ENCODE peak calls at places on chromosome 17, in seven cellular contexts. Z is left ventricle myocardium inferior, Y is heart left ventricle, G is brain microvascular endothelial cell, J is bronchial epithelial cell, N is MM.1S, B is LNCaP clone FGC. F is an unnamed sample.

GRCh38 chr17:82020874-82021727 is 1.6 kb downstream of the CENPX start:
- DNase-seq in Z (peak; percentile 72), Y (peak; percentile 73), G (peak; percentile 59), J (peak; percentile 58), N (peak; percentile 54), B (peak; percentile 38), F (peak; percentile 79)

GRCh38 chr17:9937164-9937835 is 32.2 kb upstream of the RCVRN start:
- DNase-seq in Z (peak; percentile 83), Y (peak; percentile 43), G (no peak), J (no peak), N (no peak), B (peak; percentile 81), F (no peak)

GRCh38 chr17:56593741-56594527 is 435 bp downstream of the NOG start:
- DNase-seq in Z (peak; percentile 59), Y (peak; percentile 48), G (peak; percentile 26), J (peak; percentile 44), N (peak; percentile 67), B (peak; percentile 2), F (peak; percentile 68)

GRCh38 chr17:15744091-15744676 is 12.1 kb downstream of the TBC1D26 start:
- DNase-seq in Z (no peak), Y (no peak), G (no peak), J (no peak), N (no peak), B (no peak), F (no peak)

GRCh38 chr17:42312285-42313130 is 24.2 kb downstream of the STAT5A start:
- DNase-seq in Z (peak; percentile 88), Y (peak; percentile 87), G (peak; percentile 52), J (peak; percentile 55), N (peak; percentile 60), B (peak; percentile 18), F (peak; percentile 58)

GRCh38 chr17:55437165-55437605 is 15.6 kb upstream of the MMD start:
- DNase-seq in Z (no peak), Y (no peak), G (no peak), J (no peak), N (peak; percentile 59), B (no peak), F (no peak)

GRCh38 chr17:56925088-56925487 is 11.2 kb upstream of the TRIM25 start:
- DNase-seq in Z (no peak), Y (no peak), G (no peak), J (no peak), N (no peak), B (no peak), F (no peak)

GRCh38 chr17:21452377-21453143 is 76.4 kb downstream of the KCNJ12 start:
- DNase-seq in Z (peak; percentile 49), Y (peak; percentile 58), G (peak; percentile 59), J (peak; percentile 53), N (no peak), B (no peak), F (peak; percentile 12)

GRCh38 chr17:57577751-57578607 is 167.1 kb downstream of the CCDC182 start:
- DNase-seq in Z (peak; percentile 35), Y (no peak), G (peak; percentile 53), J (peak; percentile 53), N (no peak), B (no peak), F (peak; percentile 90)

GRCh38 chr17:75722076-75722475 is 817 bp downstream of the ITGB4 start:
- DNase-seq in Z (no peak), Y (no peak), G (no peak), J (no peak), N (no peak), B (no peak), F (peak; percentile 32)

GRCh38 chr17:39659286-39660010 is 5.7 kb upstream of the TCAP start:
- DNase-seq in Z (no peak), Y (peak; percentile 44), G (no peak), J (no peak), N (no peak), B (no peak), F (no peak)

GRCh38 chr17:74737299-74738050 is 419 bp downstream of the RAB37 start:
- DNase-seq in Z (no peak), Y (no peak), G (no peak), J (no peak), N (peak; percentile 49), B (no peak), F (no peak)

GRCh38 chr17:35630530-35631148 is 43.5 kb downstream of the AP2B1 start:
- DNase-seq in Z (no peak), Y (no peak), G (peak; percentile 55), J (peak; percentile 91), N (no peak), B (no peak), F (peak; percentile 32)

GRCh38 chr17:1800240-1800639 is 29.5 kb downstream of the SMYD4 start:
- DNase-seq in Z (peak; percentile 57), Y (no peak), G (no peak), J (no peak), N (no peak), B (no peak), F (no peak)

GRCh38 chr17:48613862-48614694 is 1.0 kb downstream of the HOXB8 start:
- DNase-seq in Z (no peak), Y (no peak), G (no peak), J (no peak), N (no peak), B (no peak), F (no peak)

GRCh38 chr17:13995856-13996635 is 73.3 kb upstream of the COX10 start:
- DNase-seq in Z (no peak), Y (no peak), G (no peak), J (no peak), N (no peak), B (no peak), F (no peak)

GRCh38 chr17:41420134-41420533 is 4.3 kb downstream of the KRT37 start:
- DNase-seq in Z (no peak), Y (no peak), G (no peak), J (peak; percentile 92), N (no peak), B (no peak), F (peak; percentile 62)

GRCh38 chr17:7992516-7992915 is 9.9 kb upstream of the GUCY2D start:
- DNase-seq in Z (no peak), Y (no peak), G (peak; percentile 38), J (peak; percentile 99), N (no peak), B (no peak), F (peak; percentile 43)

GRCh38 chr17:44547625-44548297 is 9.5 kb upstream of the FZD2 start:
- DNase-seq in Z (no peak), Y (peak; percentile 29), G (no peak), J (no peak), N (no peak), B (no peak), F (no peak)

GRCh38 chr17:59361916-59362810 is 30.7 kb downstream of the YPEL2 start:
- DNase-seq in Z (no peak), Y (no peak), G (peak; percentile 87), J (peak; percentile 38), N (peak; percentile 60), B (no peak), F (peak; percentile 56)

GRCh38 chr17:21363776-21364642 is 12.1 kb upstream of the KCNJ12 start:
- DNase-seq in Z (no peak), Y (no peak), G (no peak), J (no peak), N (no peak), B (no peak), F (no peak)

GRCh38 chr17:50687200-50688066 is 20.3 kb downstream of the ANKRD40 start:
- DNase-seq in Z (no peak), Y (no peak), G (no peak), J (no peak), N (no peak), B (no peak), F (peak; percentile 62)

GRCh38 chr17:31559647-31560501 is 168.4 kb downstream of the RAB11FIP4 start:
- DNase-seq in Z (no peak), Y (peak; percentile 30), G (peak; percentile 9), J (no peak), N (no peak), B (no peak), F (no peak)

GRCh38 chr17:54270499-54270898 is 447.8 kb downstream of the KIF2B start:
- DNase-seq in Z (no peak), Y (no peak), G (no peak), J (peak; percentile 96), N (no peak), B (no peak), F (no peak)

DNA sequence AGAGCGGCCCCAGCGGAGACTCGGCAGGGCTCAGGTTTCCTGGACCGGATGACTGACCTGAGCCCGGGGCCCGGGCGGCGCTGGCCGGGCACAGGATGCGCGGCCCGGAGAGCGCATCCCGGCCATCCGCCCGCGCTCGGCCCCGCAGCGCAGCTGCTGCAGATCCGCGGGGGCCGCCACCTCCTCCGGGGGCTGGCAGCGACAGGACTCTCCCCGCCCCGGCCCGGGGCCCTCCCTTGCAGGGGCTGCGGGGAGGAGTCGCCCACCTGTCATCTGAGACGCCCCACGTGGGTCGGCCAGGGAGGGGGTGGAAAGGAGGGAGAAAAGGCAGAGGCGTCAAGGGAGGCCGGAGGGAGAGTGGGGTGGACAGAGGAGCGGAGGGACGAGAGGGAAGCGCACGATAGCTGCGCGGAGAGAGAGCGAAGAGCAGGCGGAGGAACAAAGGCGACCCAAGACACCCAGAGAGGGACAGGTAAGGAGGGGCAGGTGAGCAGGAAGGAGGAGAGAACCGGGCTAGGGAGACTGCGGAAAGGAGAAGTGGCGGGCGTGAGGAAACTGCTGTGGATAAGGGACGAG is 471 bp upstream of the PRKAR1A start:
- DNase-seq in Z (peak; percentile 85), Y (peak; percentile 88), G (peak; percentile 46), J (peak; percentile 23), N (peak; percentile 73), B (peak; percentile 58), F (peak; percentile 75)
- TF ChIP-seq CTCF in Z (no peak), Y (no peak), G (no peak), J (peak; percentile 2), N (no peak), B (no peak), F (no peak)

GRCh38 chr17:19551148-19551547 is 17.5 kb downstream of the SLC47A1 start:
- DNase-seq in Z (no peak), Y (no peak), G (no peak), J (no peak), N (no peak), B (no peak), F (no peak)

GRCh38 chr17:19549746-19550623 is 16.3 kb downstream of the SLC47A1 start:
- DNase-seq in Z (no peak), Y (no peak), G (no peak), J (no peak), N (no peak), B (no peak), F (no peak)

GRCh38 chr17:19544366-19544765 is 10.7 kb downstream of the SLC47A1 start:
- DNase-seq in Z (no peak), Y (no peak), G (no peak), J (no peak), N (no peak), B (no peak), F (no peak)

GRCh38 chr17:19542247-19542646 is 8.6 kb downstream of the SLC47A1 start:
- DNase-seq in Z (no peak), Y (no peak), G (no peak), J (no peak), N (no peak), B (no peak), F (no peak)

GRCh38 chr17:19546289-19547065 is 12.8 kb downstream of the SLC47A1 start:
- DNase-seq in Z (peak; percentile 44), Y (peak; percentile 26), G (no peak), J (no peak), N (peak; percentile 37), B (no peak), F (no peak)
- TF ChIP-seq CTCF in Z (peak; percentile 48), Y (peak; percentile 22), G (peak; percentile 16), J (no peak), N (peak; percentile 46), B (peak; percentile 32), F (no peak)

GRCh38 chr17:63116228-63116627 is 150.2 kb downstream of the TANC2 start:
- DNase-seq in Z (no peak), Y (no peak), G (no peak), J (no peak), N (no peak), B (no peak), F (peak; percentile 26)
- TF ChIP-seq CTCF in Z (no peak), Y (no peak), G (peak; percentile 26), J (no peak), N (no peak), B (no peak), F (no peak)

GRCh38 chr17:72430611-72431432 is 310.0 kb downstream of the SOX9 start:
- DNase-seq in Z (no peak), Y (no peak), G (no peak), J (no peak), N (no peak), B (no peak), F (peak; percentile 58)
- TF ChIP-seq CTCF in Z (no peak), Y (no peak), G (peak; percentile 46), J (no peak), N (no peak), B (peak; percentile 37), F (peak; percentile 32)